ENCODE peak calls at places on chromosomes 4 and X, in six cellular contexts. One of them, this sample, is unnamed.

GRCh38 chrX:70089575-70090297 is 27.5 kb downstream of the OTUD6A start:
- DNase-seq in islet precursor cell: no peak
- DNase-seq in GDM1: no peak
- DNase-seq in omental fat pad: no peak
- DNase-seq in CD8-positive, alpha-beta T cell: no peak
- DNase-seq in activated T-helper 9 cell treated with anti-CD3 and anti-CD28 coated beads, Interleukin-2, amount 50 U/mL, for 16 hours: no peak
- DNase-seq in this sample: no peak

GRCh38 chr4:82044141-82044993 is 329.4 kb downstream of the HNRNPD start:
- DNase-seq in islet precursor cell: peak
- DNase-seq in GDM1: no peak
- DNase-seq in omental fat pad: peak
- DNase-seq in CD8-positive, alpha-beta T cell: no peak
- DNase-seq in activated T-helper 9 cell treated with anti-CD3 and anti-CD28 coated beads, Interleukin-2, amount 50 U/mL, for 16 hours: no peak
- DNase-seq in this sample: no peak

GRCh38 chrX:56397636-56398035 is 165.5 kb downstream of the KLF8 start:
- DNase-seq in islet precursor cell: no peak
- DNase-seq in GDM1: no peak
- DNase-seq in omental fat pad: no peak
- DNase-seq in CD8-positive, alpha-beta T cell: no peak
- DNase-seq in activated T-helper 9 cell treated with anti-CD3 and anti-CD28 coated beads, Interleukin-2, amount 50 U/mL, for 16 hours: no peak
- DNase-seq in this sample: no peak

GRCh38 chr4:5758741-5759140 is 47.7 kb downstream of the EVC start:
- DNase-seq in islet precursor cell: peak
- DNase-seq in GDM1: no peak
- DNase-seq in omental fat pad: no peak
- DNase-seq in CD8-positive, alpha-beta T cell: no peak
- DNase-seq in activated T-helper 9 cell treated with anti-CD3 and anti-CD28 coated beads, Interleukin-2, amount 50 U/mL, for 16 hours: peak
- DNase-seq in this sample: no peak

GRCh38 chr4:64158648-64159326 is 250.5 kb downstream of the TECRL start:
- DNase-seq in islet precursor cell: peak
- DNase-seq in GDM1: peak
- DNase-seq in omental fat pad: peak
- DNase-seq in CD8-positive, alpha-beta T cell: no peak
- DNase-seq in activated T-helper 9 cell treated with anti-CD3 and anti-CD28 coated beads, Interleukin-2, amount 50 U/mL, for 16 hours: no peak
- DNase-seq in this sample: peak

GRCh38 chr4:72295966-72296557 is 264.3 kb downstream of the NPFFR2 start:
- DNase-seq in islet precursor cell: no peak
- DNase-seq in GDM1: no peak
- DNase-seq in omental fat pad: no peak
- DNase-seq in CD8-positive, alpha-beta T cell: no peak
- DNase-seq in activated T-helper 9 cell treated with anti-CD3 and anti-CD28 coated beads, Interleukin-2, amount 50 U/mL, for 16 hours: no peak
- DNase-seq in this sample: no peak

GRCh38 chr4:172125438-172125837 is 312.2 kb downstream of the GALNTL6 start:
- DNase-seq in islet precursor cell: no peak
- DNase-seq in GDM1: no peak
- DNase-seq in omental fat pad: no peak
- DNase-seq in CD8-positive, alpha-beta T cell: no peak
- DNase-seq in activated T-helper 9 cell treated with anti-CD3 and anti-CD28 coated beads, Interleukin-2, amount 50 U/mL, for 16 hours: no peak
- DNase-seq in this sample: no peak

GRCh38 chr4:104093247-104093646 is 373.5 kb upstream of the TACR3 start:
- DNase-seq in islet precursor cell: no peak
- DNase-seq in GDM1: no peak
- DNase-seq in omental fat pad: no peak
- DNase-seq in CD8-positive, alpha-beta T cell: no peak
- DNase-seq in activated T-helper 9 cell treated with anti-CD3 and anti-CD28 coated beads, Interleukin-2, amount 50 U/mL, for 16 hours: no peak
- DNase-seq in this sample: no peak

GRCh38 chr4:102259081-102259480 is 86.2 kb downstream of the SLC39A8 start:
- DNase-seq in islet precursor cell: no peak
- DNase-seq in GDM1: no peak
- DNase-seq in omental fat pad: no peak
- DNase-seq in CD8-positive, alpha-beta T cell: no peak
- DNase-seq in activated T-helper 9 cell treated with anti-CD3 and anti-CD28 coated beads, Interleukin-2, amount 50 U/mL, for 16 hours: no peak
- DNase-seq in this sample: no peak

This sample was measured in T follicular helper cell.